ENCODE peak calls at places on chromosomes 3 and 15, in six cellular contexts. I is stimulated activated CD8-positive, alpha-beta memory T cell treated with anti-CD3 and anti-CD28 coated beads, Interleukin-7, amount 100 ng/mL, for 48 hours; A is NCI-H1092 treated with DMSO at 0.1 percent for 48 hours; S is activated CD4-positive, alpha-beta T cell treated with anti-CD3 and anti-CD28 coated beads, Interleukin-2, amount 50 U/mL, for 48 hours; F is NCI-H1417; V is activated naive CD4-positive, alpha-beta T cell. K is an unnamed sample.

GRCh38 chr3:194840661-194841514 is 155.2 kb downstream of the FAM43A start:
- DNase-seq in V (no peak), S (no peak), A (no peak), I (no peak), F (no peak), K (peak; percentile 16)

GRCh38 chr3:146375214-146375613 is 94.1 kb downstream of the PLSCR2 start:
- DNase-seq in V (no peak), A (no peak), I (no peak), F (no peak), S (no peak), K (no peak)

GRCh38 chr3:151067158-151067557 is 18.3 kb upstream of the MED12L start:
- DNase-seq in A (no peak), S (no peak), F (no peak), I (no peak), V (no peak), K (no peak)

GRCh38 chr3:101189786-101190185 is 130.6 kb downstream of the IMPG2 start:
- DNase-seq in F (no peak), A (no peak), V (no peak), S (no peak), I (no peak), K (peak; percentile 90)

GRCh38 chr3:105676621-105677300 is 192.1 kb downstream of the CBLB start:
- DNase-seq in V (no peak), F (no peak), A (no peak), I (no peak), S (peak; percentile 44), K (no peak)

GRCh38 chr15:62445244-62445643 is 280.2 kb upstream of the C2CD4B start:
- DNase-seq in A (no peak), S (no peak), I (no peak), V (no peak), F (no peak), K (peak; percentile 22)

GRCh38 chr15:38996111-38996541 is 431.5 kb upstream of the RASGRP1 start:
- DNase-seq in V (no peak), A (no peak), F (no peak), I (no peak), S (no peak), K (peak; percentile 82)

GRCh38 chr15:66766282-66767228 is 64.5 kb downstream of the SMAD6 start:
- DNase-seq in I (no peak), F (no peak), S (no peak), A (no peak), V (no peak), K (peak; percentile 75)

GRCh38 chr15:89051875-89052274 is 36.4 kb upstream of the ABHD2 start:
- DNase-seq in V (no peak), I (no peak), F (no peak), A (no peak), S (no peak), K (peak; percentile 59)

GRCh38 chr15:48144889-48145288 is 24.1 kb downstream of the SLC24A5 start:
- DNase-seq in V (no peak), S (no peak), F (no peak), I (no peak), A (no peak), K (peak; percentile 78)